ENCODE peak calls at places on chromosomes 11 and 22, in four cellular contexts. One of them, this sample, is unnamed.
A peak's percentile ranks its signal among the peaks of the same experiment; 100 is the strongest.

GRCh38 chr11:19553683-19554333 is 158.8 kb upstream of the NAV2 start:
- DNase-seq in right atrium auricular region: peak; percentile 88
- DNase-seq in HepG2: peak; percentile 49
- DNase-seq in osteoblast: peak; percentile 90
- DNase-seq in this sample: no peak

GRCh38 chr11:1412377-1413095 is 22.8 kb downstream of the BRSK2 start:
- DNase-seq in osteoblast: no peak
- DNase-seq in right atrium auricular region: no peak
- DNase-seq in HepG2: no peak
- DNase-seq in this sample: no peak

GRCh38 chr11:118342503-118343161 is at the start of gene CD3D:
- DNase-seq in osteoblast: peak; percentile 38
- DNase-seq in HepG2: peak; percentile 20
- DNase-seq in right atrium auricular region: no peak
- DNase-seq in this sample: no peak

GRCh38 chr11:35144103-35144741 is 5.3 kb downstream of the CD44 start:
- DNase-seq in HepG2: no peak
- DNase-seq in right atrium auricular region: no peak
- DNase-seq in osteoblast: peak; percentile 94
- DNase-seq in this sample: no peak

GRCh38 chr11:3861698-3862097 is 6.2 kb downstream of the STIM1 start:
- DNase-seq in HepG2: no peak
- DNase-seq in right atrium auricular region: no peak
- DNase-seq in osteoblast: no peak
- DNase-seq in this sample: no peak

GRCh38 chr22:44671742-44672141 is 30.3 kb upstream of the PRR5 start:
- DNase-seq in HepG2: peak; percentile 77
- DNase-seq in osteoblast: peak; percentile 69
- DNase-seq in right atrium auricular region: no peak
- DNase-seq in this sample: no peak

GRCh38 chr11:19435306-19435989 is 194.7 kb upstream of the E2F8 start:
- DNase-seq in osteoblast: no peak
- DNase-seq in HepG2: no peak
- DNase-seq in right atrium auricular region: no peak
- DNase-seq in this sample: no peak

GRCh38 chr11:76337469-76337868 is 43.5 kb downstream of the THAP12 start:
- DNase-seq in right atrium auricular region: no peak
- DNase-seq in HepG2: no peak
- DNase-seq in osteoblast: no peak
- DNase-seq in this sample: peak; percentile 8

GRCh38 chr22:21766933-21767462 is 31.4 kb upstream of the YPEL1 start:
- DNase-seq in osteoblast: no peak
- DNase-seq in right atrium auricular region: no peak
- DNase-seq in HepG2: no peak
- DNase-seq in this sample: no peak

GRCh38 chr11:27183672-27184457 is 143.2 kb downstream of the BBOX1 start:
- DNase-seq in right atrium auricular region: no peak
- DNase-seq in HepG2: peak; percentile 63
- DNase-seq in osteoblast: no peak
- DNase-seq in this sample: no peak

GRCh38 chr11:44016546-44017442 is 31.0 kb upstream of the ACCSL start:
- DNase-seq in right atrium auricular region: peak; percentile 44
- DNase-seq in HepG2: no peak
- DNase-seq in osteoblast: no peak
- DNase-seq in this sample: no peak

GRCh38 chr22:19621372-19622060 is 92.8 kb upstream of the SEPTIN5 start:
- DNase-seq in osteoblast: peak; percentile 58
- DNase-seq in HepG2: no peak
- DNase-seq in right atrium auricular region: no peak
- DNase-seq in this sample: peak; percentile 19

GRCh38 chr11:115481528-115481927 is 22.7 kb downstream of the CADM1 start:
- DNase-seq in right atrium auricular region: no peak
- DNase-seq in osteoblast: no peak
- DNase-seq in HepG2: no peak
- DNase-seq in this sample: no peak

GRCh38 chr11:47010192-47010591 is 73.6 kb downstream of the CSTPP1 start:
- DNase-seq in HepG2: no peak
- DNase-seq in right atrium auricular region: no peak
- DNase-seq in osteoblast: no peak
- DNase-seq in this sample: no peak

GRCh38 chr22:44328762-44329161 is 16.0 kb upstream of the SHISAL1 start:
- DNase-seq in right atrium auricular region: no peak
- DNase-seq in osteoblast: peak; percentile 79
- DNase-seq in HepG2: no peak
- DNase-seq in this sample: no peak

GRCh38 chr11:34318111-34319037 is 39.4 kb downstream of the ABTB2 start:
- DNase-seq in HepG2: peak; percentile 72
- DNase-seq in right atrium auricular region: no peak
- DNase-seq in osteoblast: peak; percentile 85
- DNase-seq in this sample: no peak

GRCh38 chr11:62208785-62209144 is 292 bp downstream of the SCGB2A1 start:
- DNase-seq in HepG2: no peak
- DNase-seq in osteoblast: peak; percentile 19
- DNase-seq in right atrium auricular region: no peak
- DNase-seq in this sample: no peak

GRCh38 chr22:30178180-30179126 is 68.1 kb downstream of the LIF start:
- DNase-seq in right atrium auricular region: no peak
- DNase-seq in osteoblast: no peak
- DNase-seq in HepG2: no peak
- DNase-seq in this sample: no peak

GRCh38 chr11:10379022-10379421 is 74.1 kb downstream of the ADM start:
- DNase-seq in osteoblast: no peak
- DNase-seq in HepG2: no peak
- DNase-seq in right atrium auricular region: no peak
- DNase-seq in this sample: no peak

GRCh38 chr11:117199061-117199915 is at the start of gene TAGLN:
- DNase-seq in osteoblast: peak; percentile 97
- DNase-seq in HepG2: peak; percentile 21
- DNase-seq in right atrium auricular region: peak; percentile 97
- DNase-seq in this sample: peak; percentile 98

GRCh38 chr22:20418211-20418788 is 19.3 kb downstream of the SCARF2 start:
- DNase-seq in HepG2: peak; percentile 57
- DNase-seq in osteoblast: peak; percentile 98
- DNase-seq in right atrium auricular region: peak; percentile 77
- DNase-seq in this sample: peak; percentile 87

GRCh38 chr22:30826670-30827355 is 132.1 kb downstream of the OSBP2 start:
- DNase-seq in right atrium auricular region: no peak
- DNase-seq in HepG2: no peak
- DNase-seq in osteoblast: peak; percentile 37
- DNase-seq in this sample: no peak

GRCh38 chr11:120079750-120080610 is 57.9 kb downstream of the TRIM29 start:
- DNase-seq in osteoblast: no peak
- DNase-seq in HepG2: peak; percentile 34
- DNase-seq in right atrium auricular region: no peak
- DNase-seq in this sample: no peak

GRCh38 chr11:24636291-24636629 is 139.4 kb downstream of the LUZP2 start:
- DNase-seq in right atrium auricular region: no peak
- DNase-seq in HepG2: no peak
- DNase-seq in osteoblast: no peak
- DNase-seq in this sample: no peak

GRCh38 chr11:4436424-4436823 is 12.7 kb upstream of the OR52K2 start:
- DNase-seq in HepG2: no peak
- DNase-seq in osteoblast: no peak
- DNase-seq in right atrium auricular region: no peak
- DNase-seq in this sample: no peak

GRCh38 chr11:14746857-14747256 is 103.3 kb downstream of the PDE3B start:
- DNase-seq in osteoblast: no peak
- DNase-seq in right atrium auricular region: no peak
- DNase-seq in HepG2: no peak
- DNase-seq in this sample: no peak

GRCh38 chr11:61711493-61711892 is 31.3 kb downstream of the DAGLA start:
- DNase-seq in HepG2: no peak
- DNase-seq in osteoblast: no peak
- DNase-seq in right atrium auricular region: no peak
- DNase-seq in this sample: no peak

DNA sequence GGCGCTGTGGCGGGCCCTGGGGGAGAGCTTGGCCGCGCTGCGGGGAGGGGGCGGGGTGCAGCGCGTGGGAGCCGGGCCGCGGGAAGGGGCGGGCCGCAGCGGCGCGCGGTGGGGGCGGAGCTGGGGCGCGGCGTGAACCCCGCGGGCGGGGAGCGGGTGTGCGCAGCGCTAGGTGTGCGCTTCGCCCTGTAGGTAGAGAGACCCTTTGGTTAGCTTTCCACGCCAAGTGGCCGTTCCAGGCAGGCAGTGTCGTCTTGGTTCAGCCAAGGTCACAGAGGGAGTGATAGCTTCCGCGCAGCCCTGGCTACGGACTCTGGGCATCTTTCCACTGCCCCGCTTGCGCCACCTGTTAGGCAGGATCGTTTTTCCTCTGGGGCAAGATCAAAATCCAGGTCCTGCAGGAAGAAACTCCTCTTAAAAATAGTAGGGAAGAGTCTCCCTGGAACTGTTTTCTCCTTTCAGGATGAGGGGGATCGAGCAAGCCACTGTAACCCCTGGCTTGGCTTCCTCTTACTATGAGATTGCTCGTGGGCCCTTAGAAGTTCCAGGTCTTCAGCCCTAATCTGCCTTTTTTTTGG is 434 bp downstream of the BANF1 start:
- DNase-seq in osteoblast: peak; percentile 92
- DNase-seq in right atrium auricular region: no peak
- DNase-seq in HepG2: peak; percentile 45
- DNase-seq in this sample: no peak
- TF ChIP-seq CTCF in osteoblast: no peak
- TF ChIP-seq CTCF in right atrium auricular region: no peak
- TF ChIP-seq CTCF in HepG2: peak; percentile 33
- TF ChIP-seq CTCF in this sample: peak; percentile 30

DNA sequence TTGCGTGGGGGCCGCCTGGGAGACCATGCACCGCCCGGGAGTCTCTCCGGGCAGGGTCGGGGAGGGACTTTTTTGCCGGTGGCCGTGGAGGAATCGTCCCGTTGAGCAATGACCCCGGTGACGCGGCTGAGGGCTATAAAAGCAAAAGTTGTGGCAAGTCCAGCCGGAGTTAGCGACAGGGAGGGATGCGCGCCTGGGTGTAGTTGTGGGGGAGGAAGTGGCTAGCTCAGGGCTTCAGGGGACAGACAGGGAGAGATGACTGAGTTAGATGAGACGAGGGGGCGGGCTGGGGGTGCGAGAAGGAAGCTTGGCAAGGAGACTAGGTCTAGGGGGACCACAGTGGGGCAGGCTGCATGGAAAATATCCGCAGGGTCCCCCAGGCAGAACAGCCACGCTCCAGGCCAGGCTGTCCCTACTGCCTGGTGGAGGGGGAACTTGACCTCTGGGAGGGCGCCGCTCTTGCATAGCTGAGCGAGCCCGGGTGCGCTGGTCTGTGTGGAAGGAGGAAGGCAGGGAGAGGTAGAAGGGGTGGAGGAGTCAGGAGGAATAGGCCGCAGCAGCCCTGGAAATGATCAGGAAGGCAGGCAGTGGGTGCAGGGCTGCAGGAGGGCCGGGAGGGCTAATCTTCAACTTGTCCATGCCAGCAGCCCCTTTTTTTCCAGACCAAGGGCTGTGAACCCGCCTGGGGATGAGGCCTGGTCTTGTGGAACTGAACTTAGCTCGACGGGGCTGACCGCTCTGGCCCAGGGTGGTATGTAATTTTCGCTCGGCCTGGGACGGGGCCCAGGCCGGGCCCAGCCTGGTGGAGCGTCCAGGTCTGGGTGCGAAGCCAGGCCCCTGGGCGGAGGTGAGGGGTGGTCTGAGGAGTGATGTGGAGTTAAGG is at the start of gene NEAT1:
- DNase-seq in right atrium auricular region: peak; percentile 99
- DNase-seq in HepG2: peak; percentile 87
- DNase-seq in osteoblast: no peak
- DNase-seq in this sample: no peak
- TF ChIP-seq CTCF in right atrium auricular region: no peak
- TF ChIP-seq CTCF in HepG2: no peak
- TF ChIP-seq CTCF in osteoblast: no peak
- TF ChIP-seq CTCF in this sample: peak; percentile 0

DNA sequence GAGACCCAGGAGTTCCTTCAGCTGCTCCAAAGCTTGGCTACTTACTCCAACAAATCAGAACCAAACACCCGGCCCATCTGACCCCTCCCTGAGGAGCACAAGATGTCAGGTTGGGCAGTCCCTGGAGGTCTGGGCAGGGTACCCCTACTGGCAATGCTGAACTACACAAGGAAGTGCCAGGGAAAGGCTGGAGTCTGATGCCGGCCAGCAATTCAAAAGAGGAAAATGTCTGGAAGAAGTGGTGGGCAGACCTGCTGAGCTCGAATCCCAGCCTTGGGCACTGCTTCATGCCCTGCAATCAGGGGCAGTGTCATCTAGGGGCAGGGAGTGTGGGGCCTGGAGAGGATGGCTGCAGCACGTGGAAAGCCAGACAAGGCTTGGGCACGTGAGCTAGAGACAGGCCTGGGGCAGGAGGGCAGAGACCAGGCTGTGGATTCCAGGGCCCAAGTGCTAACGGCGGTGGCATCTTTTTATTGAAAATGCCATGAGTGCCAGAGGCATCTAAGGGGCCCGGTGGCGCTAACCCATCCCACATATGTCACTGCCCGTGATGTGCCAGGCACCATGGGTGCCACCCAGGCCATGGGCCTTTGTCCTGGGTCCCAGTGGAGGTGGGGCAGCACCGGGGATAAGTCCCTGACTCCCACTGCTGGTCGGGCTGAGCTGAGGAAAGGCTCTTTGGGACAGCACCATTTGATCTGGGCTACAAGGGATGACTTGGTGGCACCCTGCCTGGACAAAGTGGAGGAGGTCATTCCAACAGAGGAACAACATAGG is 97.9 kb upstream of the PITPNB start:
- DNase-seq in HepG2: no peak
- DNase-seq in osteoblast: peak; percentile 66
- DNase-seq in right atrium auricular region: no peak
- DNase-seq in this sample: peak; percentile 82
- TF ChIP-seq CTCF in HepG2: no peak
- TF ChIP-seq CTCF in osteoblast: no peak
- TF ChIP-seq CTCF in right atrium auricular region: no peak
- TF ChIP-seq CTCF in this sample: no peak

GRCh38 chr11:94521684-94522083 is 9.4 kb downstream of the C11orf97 start:
- DNase-seq in HepG2: peak; percentile 16
- DNase-seq in osteoblast: no peak
- DNase-seq in right atrium auricular region: no peak
- DNase-seq in this sample: no peak
- TF ChIP-seq CTCF in HepG2: peak; percentile 32
- TF ChIP-seq CTCF in osteoblast: peak; percentile 61
- TF ChIP-seq CTCF in right atrium auricular region: no peak
- TF ChIP-seq CTCF in this sample: peak; percentile 71

GRCh38 chr11:83127309-83127636 is 29.7 kb upstream of the PCF11 start:
- DNase-seq in right atrium auricular region: no peak
- DNase-seq in osteoblast: no peak
- DNase-seq in HepG2: no peak
- DNase-seq in this sample: no peak
- TF ChIP-seq CTCF in right atrium auricular region: no peak
- TF ChIP-seq CTCF in osteoblast: no peak
- TF ChIP-seq CTCF in HepG2: no peak
- TF ChIP-seq CTCF in this sample: no peak

DNA sequence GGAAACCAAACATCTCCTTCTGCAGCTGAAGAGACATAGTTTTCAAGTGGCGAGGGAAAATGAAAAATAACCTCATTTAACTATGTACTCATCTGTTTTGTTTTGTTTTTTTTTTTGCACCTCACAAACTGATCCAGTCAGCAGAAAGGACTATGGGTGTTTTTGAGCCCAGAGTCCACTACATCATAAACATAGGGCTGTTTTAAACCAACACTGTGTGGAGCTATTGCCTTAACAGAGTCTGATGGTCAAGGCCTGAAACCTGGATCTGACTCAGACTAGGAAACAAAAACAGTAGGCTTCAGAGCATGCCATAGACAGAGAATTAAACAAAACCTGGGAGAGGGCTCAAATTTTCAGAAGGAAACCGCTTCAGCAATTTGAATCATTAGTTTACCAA is 99.3 kb upstream of the FSHB start:
- DNase-seq in osteoblast: no peak
- DNase-seq in right atrium auricular region: no peak
- DNase-seq in HepG2: peak; percentile 1
- DNase-seq in this sample: no peak
- TF ChIP-seq CTCF in osteoblast: no peak
- TF ChIP-seq CTCF in right atrium auricular region: no peak
- TF ChIP-seq CTCF in HepG2: peak; percentile 51
- TF ChIP-seq CTCF in this sample: peak; percentile 49

This sample was measured in chondrocyte.